ENCODE peak calls at places on chromosomes 16 and 17, in nine cellular contexts. W is lower leg skin, A is heart right ventricle, F is neuronal stem cell, Q is astrocyte of the spinal cord, N is GM12864, R is small intestine, O is tibial nerve, J is fibroblast of lung. Y is an unnamed sample.

GRCh38 chr17:63698886-63699637 is 863 bp downstream of the LIMD2 start:
- DNase-seq in R (peak), W (peak), F (no peak), N (peak), Q (peak), J (peak), O (no peak), A (peak), Y (peak)

GRCh38 chr17:65790241-65790640 is 228.8 kb upstream of the AXIN2 start:
- DNase-seq in A (no peak), J (no peak), Q (no peak), W (no peak), O (no peak), R (no peak), N (no peak), F (no peak), Y (no peak)

GRCh38 chr17:61454095-61454931 is 2.1 kb downstream of the TBX4 start:
- DNase-seq in Q (peak), N (no peak), F (no peak), O (no peak), J (peak), R (no peak), W (no peak), A (no peak), Y (no peak)

GRCh38 chr17:72602517-72603345 is 481.9 kb downstream of the SOX9 start:
- DNase-seq in F (peak), R (peak), N (no peak), O (no peak), A (no peak), Q (peak), J (peak), W (no peak), Y (no peak)

GRCh38 chr16:11836653-11837244 is 14.6 kb downstream of the RSL1D1 start:
- DNase-seq in O (no peak), N (no peak), A (no peak), Q (peak), J (peak), W (no peak), F (no peak), R (no peak), Y (no peak)

GRCh38 chr17:18950944-18951905 is 740 bp upstream of the SLC5A10 start:
- DNase-seq in A (no peak), R (no peak), N (no peak), F (no peak), O (no peak), Q (no peak), W (no peak), J (no peak), Y (no peak)

GRCh38 chr17:34076743-34077631 is 178.1 kb upstream of the CCL2 start:
- DNase-seq in W (no peak), Q (no peak), F (no peak), A (no peak), R (no peak), J (no peak), N (no peak), O (no peak), Y (no peak)

GRCh38 chr16:87331241-87331801 is 14.1 kb upstream of the C16orf95 start:
- DNase-seq in W (no peak), Q (no peak), N (no peak), O (no peak), F (no peak), A (no peak), J (no peak), R (no peak), Y (no peak)

GRCh38 chr17:15257316-15257925 is 7.7 kb downstream of the PMP22 start:
- DNase-seq in N (peak), O (peak), R (peak), A (peak), F (peak), J (peak), W (peak), Q (peak), Y (peak)

GRCh38 chr16:11016524-11016988 is 72.2 kb downstream of the CLEC16A start:
- DNase-seq in F (no peak), W (peak), Q (no peak), A (no peak), N (no peak), J (no peak), O (no peak), R (no peak), Y (no peak)

GRCh38 chr17:6924121-6924676 is 71.7 kb upstream of the ALOX12 start:
- DNase-seq in A (no peak), O (no peak), R (no peak), N (no peak), F (no peak), W (no peak), J (no peak), Q (no peak), Y (no peak)

GRCh38 chr16:931171-931570 is 39.6 kb downstream of the LMF1 start:
- DNase-seq in R (no peak), A (no peak), N (no peak), J (no peak), W (no peak), Q (no peak), F (no peak), O (no peak), Y (no peak)

GRCh38 chr17:9332164-9332527 is 243.5 kb downstream of the STX8 start:
- DNase-seq in J (no peak), W (no peak), N (no peak), O (no peak), A (no peak), F (no peak), Q (peak), R (no peak), Y (no peak)

GRCh38 chr17:76715462-76715830 is 4.7 kb upstream of the MXRA7 start:
- DNase-seq in A (no peak), W (no peak), F (no peak), R (no peak), J (no peak), N (no peak), Q (no peak), O (no peak), Y (no peak)

GRCh38 chr16:87936375-87937230 is at the start of gene CA5A:
- DNase-seq in O (no peak), F (no peak), Q (no peak), W (no peak), R (no peak), N (no peak), A (no peak), J (no peak), Y (no peak)

GRCh38 chr16:16033208-16033717 is 83.8 kb downstream of the ABCC1 start:
- DNase-seq in Q (no peak), J (no peak), O (no peak), F (no peak), W (no peak), A (no peak), R (peak), N (no peak), Y (no peak)

GRCh38 chr16:10988164-10988803 is 43.9 kb downstream of the CLEC16A start:
- DNase-seq in F (no peak), J (no peak), O (no peak), A (no peak), R (no peak), N (no peak), Q (no peak), W (no peak), Y (no peak)

GRCh38 chr17:77948690-77949114 is 9.8 kb upstream of the TNRC6C start:
- DNase-seq in O (peak), A (peak), N (no peak), F (no peak), R (no peak), J (peak), W (no peak), Q (peak), Y (no peak)

GRCh38 chr17:44792276-44792675 is 33.5 kb downstream of the ADAM11 start:
- DNase-seq in Q (peak), W (no peak), O (no peak), N (no peak), F (no peak), R (no peak), A (no peak), J (peak), Y (no peak)

GRCh38 chr17:57662644-57663308 is 82.3 kb downstream of the CCDC182 start:
- DNase-seq in Q (peak), O (peak), J (peak), R (peak), A (peak), N (no peak), F (peak), W (peak), Y (peak)
- H3K4me3 ChIP-seq in Q (peak), O (no peak), J (peak), R (no peak), A (no peak), N (no peak), F (peak), W (no peak), Y (peak)

DNA sequence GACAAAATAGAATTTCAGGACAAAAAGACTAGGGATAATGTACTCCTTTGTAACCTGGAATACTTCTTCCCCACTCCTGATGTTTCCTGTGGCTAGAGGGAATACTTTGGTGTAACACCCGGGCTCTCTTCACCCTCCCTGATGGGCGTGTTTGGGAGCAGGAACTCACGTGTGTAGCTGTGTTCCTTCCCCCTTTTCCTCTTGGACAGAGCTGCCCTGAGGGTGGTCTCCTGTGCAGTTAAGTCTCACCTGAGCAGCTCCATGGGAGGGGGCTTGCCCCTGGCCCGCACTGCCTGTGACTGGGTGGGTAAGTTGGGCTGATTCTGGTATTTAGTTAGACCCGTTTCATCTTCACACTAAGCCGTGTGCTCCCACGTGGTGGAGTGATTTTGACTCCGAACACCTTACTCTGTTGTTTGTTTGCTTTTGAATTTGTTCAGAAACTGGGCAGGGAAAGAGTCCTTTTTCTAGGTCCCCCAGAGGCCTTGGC is 87.9 kb downstream of the OR1D5 start:
- DNase-seq in W (no peak), F (no peak), R (no peak), O (no peak), A (no peak), Q (no peak), J (no peak), N (no peak), Y (no peak)
- H3K4me3 ChIP-seq in W (no peak), F (peak), R (peak), O (no peak), A (no peak), Q (peak), J (peak), N (no peak), Y (peak)

DNA sequence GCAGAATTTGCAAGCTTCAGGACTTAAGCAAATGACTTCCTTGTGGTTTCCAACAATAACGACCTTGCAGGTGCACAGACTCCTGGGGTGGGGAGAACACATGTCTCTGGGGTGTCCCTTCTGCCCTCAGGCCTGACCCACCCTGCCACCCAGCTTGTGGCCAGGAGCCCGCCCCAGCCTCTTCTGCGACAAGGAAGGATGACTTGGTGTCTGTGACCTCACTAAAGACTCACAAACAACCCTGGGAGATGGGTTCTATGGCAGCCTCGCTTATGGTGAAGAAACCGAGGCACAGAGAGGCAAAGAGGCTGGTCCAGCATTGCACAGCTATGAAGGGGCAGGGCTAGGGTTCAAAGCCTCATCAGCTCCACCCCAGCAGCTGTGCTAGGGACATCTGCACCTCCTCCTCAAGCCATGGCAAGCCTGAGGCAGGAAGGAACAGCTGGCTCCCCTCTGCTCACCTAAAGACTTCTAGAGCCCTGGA is 2.6 kb downstream of the ATP2A3 start:
- DNase-seq in N (peak), Q (no peak), A (no peak), R (no peak), O (no peak), F (no peak), W (no peak), J (no peak), Y (no peak)
- H3K4me3 ChIP-seq in N (peak), Q (no peak), A (no peak), R (no peak), O (no peak), F (no peak), W (no peak), J (no peak), Y (no peak)

GRCh38 chr17:2158011-2158410 is 103.1 kb downstream of the HIC1 start:
- DNase-seq in Q (peak), A (no peak), N (no peak), O (peak), R (no peak), F (no peak), J (peak), W (peak), Y (peak)
- H3K4me3 ChIP-seq in Q (no peak), A (no peak), N (no peak), O (no peak), R (no peak), F (no peak), J (no peak), W (no peak), Y (no peak)

GRCh38 chr16:30757316-30757715 is 4.5 kb downstream of the CFAP119 start:
- DNase-seq in R (no peak), F (no peak), W (no peak), Q (no peak), J (no peak), N (no peak), O (no peak), A (no peak), Y (no peak)
- H3K4me3 ChIP-seq in R (no peak), F (no peak), W (no peak), Q (no peak), J (no peak), N (no peak), O (no peak), A (no peak), Y (no peak)

DNA sequence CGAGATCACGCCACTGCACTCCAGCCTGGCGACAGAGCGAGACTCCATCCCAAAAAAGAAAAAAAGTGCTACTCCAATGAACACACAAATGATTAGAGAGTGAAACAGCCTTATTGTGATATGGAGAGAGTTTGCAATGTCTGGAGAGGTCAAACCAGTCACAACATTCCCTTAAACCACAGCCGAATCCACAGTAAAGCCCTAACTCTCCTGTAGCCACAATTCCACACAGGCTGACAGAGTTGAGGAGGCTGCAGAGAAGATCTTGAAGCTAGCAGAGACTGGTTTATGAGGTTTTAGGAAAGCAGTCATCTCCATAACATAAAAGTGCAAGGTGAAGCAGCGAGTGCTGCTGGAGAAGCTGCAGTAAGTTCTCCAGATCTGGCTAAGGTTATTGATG is 6.7 kb downstream of the RNF213 start:
- DNase-seq in F (no peak), A (no peak), N (no peak), W (no peak), O (no peak), Q (no peak), R (no peak), J (no peak), Y (no peak)
- H3K4me3 ChIP-seq in F (no peak), A (no peak), N (no peak), W (no peak), O (no peak), Q (no peak), R (no peak), J (no peak), Y (no peak)

GRCh38 chr17:41986634-41987033 is 20.0 kb downstream of the CNP start:
- DNase-seq in N (no peak), F (no peak), Q (no peak), O (no peak), W (no peak), R (no peak), J (no peak), A (no peak), Y (no peak)
- H3K4me3 ChIP-seq in N (no peak), F (no peak), Q (no peak), O (no peak), W (no peak), R (no peak), J (no peak), A (no peak), Y (no peak)

GRCh38 chr16:2531696-2532493 is 687 bp upstream of the CEMP1 start:
- DNase-seq in N (peak), W (peak), F (peak), A (peak), O (peak), R (peak), J (peak), Q (peak), Y (peak)

GRCh38 chr16:2529061-2529931 is 1.9 kb downstream of the CEMP1 start:
- DNase-seq in Q (no peak), R (no peak), N (no peak), J (no peak), W (no peak), O (no peak), A (no peak), F (no peak), Y (no peak)

GRCh38 chr16:2529961-2530628 is 1.1 kb downstream of the CEMP1 start:
- DNase-seq in O (no peak), A (no peak), N (no peak), F (no peak), W (no peak), J (no peak), Q (no peak), R (no peak), Y (no peak)

GRCh38 chr16:2531371-2531695 is at the start of gene CEMP1:
- DNase-seq in Q (no peak), N (no peak), O (no peak), A (no peak), F (no peak), R (no peak), J (no peak), W (peak), Y (no peak)

DNA sequence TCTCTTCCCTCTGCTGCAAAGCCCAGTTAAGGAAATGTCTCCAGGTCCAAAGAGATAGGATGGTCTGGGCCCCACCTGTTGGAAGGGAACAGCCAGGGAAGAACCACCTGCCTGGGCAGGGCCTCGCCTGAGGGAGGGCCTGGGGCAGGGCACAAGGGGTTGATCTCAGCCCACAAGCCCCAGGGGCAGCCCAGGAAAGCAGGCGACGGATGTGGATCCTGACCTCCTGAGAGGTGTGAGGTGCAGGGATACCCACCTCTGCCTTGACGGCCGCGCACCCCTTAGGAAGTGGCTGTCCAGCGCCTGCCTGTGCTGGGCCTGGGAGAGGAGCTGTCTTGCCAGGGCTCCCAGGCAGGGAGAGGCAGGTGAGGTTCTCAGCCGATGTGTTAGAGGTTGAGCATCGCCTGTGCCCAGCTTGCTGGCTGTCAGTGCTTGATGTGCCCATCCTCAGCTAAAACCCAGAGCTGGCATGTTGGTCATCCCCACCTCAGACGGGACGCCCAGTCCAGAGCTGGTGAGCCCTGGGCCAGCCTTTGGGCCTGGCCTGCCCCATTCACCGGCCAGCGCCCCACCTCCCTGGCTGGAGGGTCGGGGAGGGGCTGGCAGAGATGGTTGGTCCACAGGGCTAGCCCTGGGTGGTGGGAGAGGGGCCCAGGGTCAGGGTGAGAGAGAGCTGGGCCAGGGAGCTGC is 434 bp downstream of the CEMP1 start:
- DNase-seq in J (no peak), R (no peak), A (no peak), N (no peak), Q (no peak), O (no peak), F (no peak), W (no peak), Y (no peak)
- H3K4me3 ChIP-seq in J (no peak), R (no peak), A (no peak), N (no peak), Q (no peak), O (no peak), F (peak), W (no peak), Y (no peak)

Y was measured in uterus.